ENCODE peak calls at places on chromosomes 2 and 18, in eight cellular contexts. Q is choroid plexus epithelial cell, W is adrenal gland, K is neural crest cell, E is psoas muscle, Z is pancreas, U is GM12864, L is mammary epithelial cell. C is an unnamed sample.

GRCh38 chr2:238465487-238466241 is 38.9 kb downstream of the ASB1 start:
- DNase-seq in Q (no peak), W (no peak), K (no peak), E (no peak), Z (no peak), U (no peak), L (no peak), C (no peak)

GRCh38 chr18:25621144-25621543 is 269.2 kb upstream of the ZNF521 start:
- DNase-seq in Q (no peak), W (no peak), K (no peak), E (no peak), Z (no peak), U (no peak), L (peak; percentile 1), C (no peak)

GRCh38 chr18:61606759-61607158 is 273.5 kb downstream of the CDH20 start:
- DNase-seq in Q (peak; percentile 89), W (peak; percentile 64), K (no peak), E (peak; percentile 71), Z (no peak), U (no peak), L (peak; percentile 89), C (no peak)

GRCh38 chr2:226661789-226662545 is 137.7 kb downstream of the IRS1 start:
- DNase-seq in Q (peak; percentile 99), W (no peak), K (no peak), E (peak; percentile 52), Z (no peak), U (no peak), L (peak; percentile 25), C (no peak)

GRCh38 chr2:97360202-97360601 is 229.5 kb downstream of the ANKRD36B start:
- DNase-seq in Q (no peak), W (no peak), K (no peak), E (no peak), Z (no peak), U (no peak), L (no peak), C (no peak)

GRCh38 chr2:122643725-122644329 is 888.4 kb downstream of the TSN start:
- DNase-seq in Q (peak; percentile 82), W (peak; percentile 46), K (no peak), E (no peak), Z (no peak), U (no peak), L (peak; percentile 93), C (no peak)

GRCh38 chr2:44286884-44287638 is 11.8 kb downstream of the SLC3A1 start:
- DNase-seq in Q (no peak), W (no peak), K (no peak), E (no peak), Z (no peak), U (no peak), L (no peak), C (no peak)

GRCh38 chr2:188439986-188440385 is 148.3 kb downstream of the GULP1 start:
- DNase-seq in Q (no peak), W (no peak), K (no peak), E (no peak), Z (no peak), U (no peak), L (no peak), C (no peak)

GRCh38 chr2:116487336-116487735 is 1327.2 kb upstream of the DDX18 start:
- DNase-seq in Q (no peak), W (no peak), K (no peak), E (no peak), Z (no peak), U (no peak), L (no peak), C (no peak)

GRCh38 chr2:79630972-79631551 is 118.2 kb downstream of the CTNNA2 start:
- DNase-seq in Q (no peak), W (no peak), K (no peak), E (no peak), Z (no peak), U (no peak), L (no peak), C (no peak)

GRCh38 chr2:203875471-203875870 is 7.9 kb downstream of the CTLA4 start:
- DNase-seq in Q (no peak), W (no peak), K (no peak), E (no peak), Z (no peak), U (no peak), L (no peak), C (no peak)

GRCh38 chr18:42100917-42101316 is 145.9 kb downstream of the PIK3C3 start:
- DNase-seq in Q (no peak), W (no peak), K (no peak), E (no peak), Z (no peak), U (no peak), L (no peak), C (no peak)

GRCh38 chr2:96837575-96837974 is 6.2 kb downstream of the ANKRD23 start:
- DNase-seq in Q (no peak), W (no peak), K (no peak), E (no peak), Z (no peak), U (no peak), L (no peak), C (no peak)

GRCh38 chr2:129863350-129863749 is 116.1 kb upstream of the RAB6C start:
- DNase-seq in Q (no peak), W (no peak), K (no peak), E (no peak), Z (no peak), U (no peak), L (no peak), C (no peak)

GRCh38 chr18:33934258-33934657 is 290.5 kb downstream of the NOL4 start:
- DNase-seq in Q (no peak), W (no peak), K (no peak), E (no peak), Z (no peak), U (no peak), L (no peak), C (no peak)

GRCh38 chr18:7872569-7872968 is 305.5 kb downstream of the PTPRM start:
- DNase-seq in Q (peak; percentile 51), W (peak; percentile 46), K (no peak), E (no peak), Z (no peak), U (no peak), L (peak; percentile 67), C (no peak)

GRCh38 chr2:46411245-46411641 is 68.1 kb upstream of the TMEM247 start:
- DNase-seq in Q (no peak), W (no peak), K (no peak), E (no peak), Z (no peak), U (no peak), L (no peak), C (no peak)

GRCh38 chr2:217827430-217828201 is 175.2 kb downstream of the TNS1 start:
- DNase-seq in Q (no peak), W (no peak), K (no peak), E (peak; percentile 70), Z (no peak), U (no peak), L (no peak), C (no peak)

GRCh38 chr2:219425238-219426067 is 7.3 kb downstream of the DES start:
- DNase-seq in Q (no peak), W (no peak), K (no peak), E (no peak), Z (no peak), U (no peak), L (no peak), C (no peak)

GRCh38 chr18:42426496-42427015 is 471.5 kb downstream of the PIK3C3 start:
- DNase-seq in Q (no peak), W (no peak), K (no peak), E (no peak), Z (no peak), U (no peak), L (no peak), C (no peak)

GRCh38 chr2:46632349-46632748 is 153.0 kb downstream of the TMEM247 start:
- DNase-seq in Q (peak; percentile 79), W (no peak), K (no peak), E (no peak), Z (no peak), U (no peak), L (peak; percentile 41), C (no peak)

GRCh38 chr2:110115291-110116032 is at the start of gene MALL:
- DNase-seq in Q (no peak), W (no peak), K (peak; percentile 18), E (no peak), Z (no peak), U (no peak), L (peak; percentile 51), C (no peak)

GRCh38 chr2:237060518-237061312 is 25.0 kb upstream of the COPS8 start:
- DNase-seq in Q (peak; percentile 86), W (peak; percentile 50), K (peak; percentile 59), E (no peak), Z (no peak), U (no peak), L (peak; percentile 37), C (peak; percentile 24)
- TF ChIP-seq CTCF in Q (peak; percentile 82), W (peak; percentile 66), K (peak; percentile 81), E (peak; percentile 57), Z (peak; percentile 38), U (peak; percentile 63), L (peak; percentile 40), C (peak; percentile 59)

DNA sequence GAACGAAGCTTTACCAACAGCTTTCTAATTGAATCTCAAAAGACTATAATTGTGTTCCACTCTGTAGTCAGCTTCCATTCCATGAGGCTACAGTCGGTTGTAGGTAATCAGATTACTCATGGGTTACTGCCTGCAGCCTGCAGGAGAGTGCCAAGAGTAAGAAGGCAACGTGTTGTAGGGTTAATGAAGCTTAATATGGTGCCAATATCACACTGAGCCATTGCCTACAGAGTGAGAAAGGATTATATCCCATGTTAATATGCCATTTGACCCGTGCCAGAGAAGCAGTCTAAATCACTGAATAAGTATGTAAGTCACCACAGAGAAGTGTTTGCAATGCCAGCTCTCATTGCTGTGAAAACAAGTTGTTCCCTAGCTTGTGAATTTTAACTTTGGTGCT is 734.5 kb upstream of the ACVR2A start:
- DNase-seq in Q (no peak), W (no peak), K (no peak), E (no peak), Z (no peak), U (no peak), L (no peak), C (no peak)
- TF ChIP-seq CTCF in Q (no peak), W (no peak), K (no peak), E (no peak), Z (no peak), U (no peak), L (no peak), C (no peak)

GRCh38 chr18:58541137-58541788 is 87.6 kb downstream of the ALPK2 start:
- DNase-seq in Q (peak; percentile 65), W (no peak), K (no peak), E (no peak), Z (no peak), U (no peak), L (no peak), C (no peak)
- TF ChIP-seq CTCF in Q (peak; percentile 51), W (no peak), K (peak; percentile 19), E (peak; percentile 8), Z (no peak), U (peak; percentile 53), L (peak; percentile 8), C (peak; percentile 53)

DNA sequence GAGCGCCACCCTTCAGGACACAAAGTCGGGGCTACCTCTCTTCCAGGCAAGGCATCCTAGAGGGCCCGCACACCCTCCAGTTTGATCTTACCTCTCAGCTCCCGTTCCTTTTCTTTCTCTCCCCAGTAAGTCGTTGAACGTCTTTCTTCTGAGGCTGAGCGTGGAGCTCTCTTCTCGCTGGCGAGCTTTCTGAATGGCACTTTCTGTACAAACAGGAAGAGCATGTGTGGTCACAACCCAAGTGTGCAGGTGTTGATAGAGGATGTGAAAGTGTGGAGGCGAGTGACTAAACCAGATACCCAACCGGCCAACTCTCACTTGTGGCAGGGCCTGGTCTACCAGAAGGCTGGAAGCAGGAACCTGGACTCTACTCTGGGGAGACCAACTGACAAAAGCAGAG is at the start of gene AFF3:
- DNase-seq in Q (no peak), W (no peak), K (no peak), E (no peak), Z (no peak), U (peak; percentile 85), L (no peak), C (peak; percentile 72)
- TF ChIP-seq CTCF in Q (no peak), W (no peak), K (no peak), E (no peak), Z (no peak), U (no peak), L (no peak), C (no peak)

C was measured in GM06990.